ENCODE peak calls at places on chromosomes 11 and 22, in seven cellular contexts. G is mesendoderm, E is neuronal stem cell, J is H9, X is IMR-90, N is H1, K is mesenchymal stem cell. S is an unnamed sample.

GRCh38 chr11:68998390-68998911 is 14.6 kb downstream of the MRGPRF start:
- DNase-seq in N (no peak), J (peak), K (peak), G (no peak), X (peak), E (no peak), S (no peak)

GRCh38 chr11:114782650-114783310 is 104.5 kb downstream of the NXPE2 start:
- DNase-seq in G (no peak), X (no peak), E (no peak), J (no peak), K (no peak), N (no peak), S (no peak)

GRCh38 chr11:119706887-119707286 is 22.1 kb downstream of the NECTIN1 start:
- DNase-seq in J (no peak), X (no peak), N (no peak), K (no peak), E (no peak), G (no peak), S (no peak)

GRCh38 chr11:9688716-9689511 is 25.0 kb downstream of the SWAP70 start:
- DNase-seq in X (peak), N (no peak), K (peak), J (no peak), G (peak), E (no peak), S (no peak)

GRCh38 chr11:86115542-86116385 is 46.9 kb upstream of the PICALM start:
- DNase-seq in N (no peak), X (peak), J (no peak), K (no peak), E (no peak), G (peak), S (no peak)

GRCh38 chr11:116862951-116863350 is 25.5 kb upstream of the APOA1 start:
- DNase-seq in X (peak), E (no peak), J (no peak), G (no peak), K (no peak), N (no peak), S (peak)

GRCh38 chr11:61766353-61766841 is 14.0 kb downstream of the MYRF start:
- DNase-seq in G (no peak), N (no peak), X (peak), E (no peak), K (peak), J (no peak), S (peak)

GRCh38 chr11:91998466-91998865 is 226.2 kb upstream of the FAT3 start:
- DNase-seq in K (no peak), N (no peak), E (no peak), G (no peak), X (no peak), J (no peak), S (no peak)

GRCh38 chr22:19065929-19066328 is 56.3 kb downstream of the DGCR2 start:
- DNase-seq in K (no peak), N (no peak), J (no peak), G (no peak), E (no peak), X (no peak), S (no peak)

GRCh38 chr11:67393437-67393836 is 1.7 kb downstream of the RAD9A start:
- DNase-seq in G (no peak), N (no peak), E (no peak), K (no peak), J (no peak), X (no peak), S (no peak)

GRCh38 chr22:23404689-23405365 is 175.3 kb downstream of the IGLL1 start:
- DNase-seq in G (peak), N (no peak), E (peak), J (peak), K (peak), X (peak), S (peak)

GRCh38 chr11:116481126-116481644 is 291.6 kb downstream of the BUD13 start:
- DNase-seq in E (no peak), J (no peak), K (no peak), N (no peak), X (no peak), G (peak), S (no peak)

GRCh38 chr11:61518032-61518795 is 9.7 kb downstream of the LRRC10B start:
- DNase-seq in E (no peak), K (no peak), J (no peak), G (no peak), N (no peak), X (no peak), S (no peak)

GRCh38 chr22:28791841-28792490 is 8.4 kb downstream of the XBP1 start:
- DNase-seq in G (no peak), X (peak), N (no peak), K (no peak), E (no peak), J (no peak), S (no peak)

GRCh38 chr11:37450613-37451012 is 852.6 kb upstream of the RAG2 start:
- DNase-seq in E (no peak), N (no peak), G (no peak), J (no peak), X (peak), K (peak), S (no peak)

GRCh38 chr11:47355283-47356128 is 3.0 kb upstream of the MYBPC3 start:
- DNase-seq in N (peak), G (peak), J (peak), K (peak), E (peak), X (peak), S (peak)

GRCh38 chr11:126655807-126656128 is 300.3 kb downstream of the ST3GAL4 start:
- DNase-seq in G (no peak), N (no peak), X (peak), E (no peak), K (no peak), J (no peak), S (no peak)

GRCh38 chr22:23190526-23190925 is 10.2 kb downstream of the BCR start:
- DNase-seq in G (no peak), X (no peak), N (no peak), J (no peak), E (no peak), K (no peak), S (no peak)

GRCh38 chr11:121711900-121712424 is 259.2 kb upstream of the SORL1-AS1 start:
- DNase-seq in E (no peak), N (no peak), J (no peak), G (peak), K (no peak), X (peak), S (no peak)

GRCh38 chr22:38706101-38706884 is 549 bp downstream of the GTPBP1 start:
- DNase-seq in K (peak), J (no peak), G (peak), X (peak), N (no peak), E (no peak), S (peak)

GRCh38 chr22:44070029-44070428 is 45.9 kb downstream of the PARVB start:
- DNase-seq in J (no peak), K (no peak), N (no peak), X (no peak), E (no peak), G (no peak), S (no peak)

GRCh38 chr22:44067901-44068300 is 43.8 kb downstream of the PARVB start:
- DNase-seq in X (no peak), N (no peak), J (no peak), E (no peak), K (no peak), G (no peak), S (no peak)

GRCh38 chr22:44071760-44072159 is 47.7 kb downstream of the PARVB start:
- DNase-seq in G (no peak), N (no peak), X (no peak), J (no peak), E (no peak), K (no peak), S (no peak)

GRCh38 chr22:44067033-44067432 is 42.9 kb downstream of the PARVB start:
- DNase-seq in E (no peak), X (no peak), J (no peak), N (no peak), K (no peak), G (no peak), S (no peak)

DNA sequence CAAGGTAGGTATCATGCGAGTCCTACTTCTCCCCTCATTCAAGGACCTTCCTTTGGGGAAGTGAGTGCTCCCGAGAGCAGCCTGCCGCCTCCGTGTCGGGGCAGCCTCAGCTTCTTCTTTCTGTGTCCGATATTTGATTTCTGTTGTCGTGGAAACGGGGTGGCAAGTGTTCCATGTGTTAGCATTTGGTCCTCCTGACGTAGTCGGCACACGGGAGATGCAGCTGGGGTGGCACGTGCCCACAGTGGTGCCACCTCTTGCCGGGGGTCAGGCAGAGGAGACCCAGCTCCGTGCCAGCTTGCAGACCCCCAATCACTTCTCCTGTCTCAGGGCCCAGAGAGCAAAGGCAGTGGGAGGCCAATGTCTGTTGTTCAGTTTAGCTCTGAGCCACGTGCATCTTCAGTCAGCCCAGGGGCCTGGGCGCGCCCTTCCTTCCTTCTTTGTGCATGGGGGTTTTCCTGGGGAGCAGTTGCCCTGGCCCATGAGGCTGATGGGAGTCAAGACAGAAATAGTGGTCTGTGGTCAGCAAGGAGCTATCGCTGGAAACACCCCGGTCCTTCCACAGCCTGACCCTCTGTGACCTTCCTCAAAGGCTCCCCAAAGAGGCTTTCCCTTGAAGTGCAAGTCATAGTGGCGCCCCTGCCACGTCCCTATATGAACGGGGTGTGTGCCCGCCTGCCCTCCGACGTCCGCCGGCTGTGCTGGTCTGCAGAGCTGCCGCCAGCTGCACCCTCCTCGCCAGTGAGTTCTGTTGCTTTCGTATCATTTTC is 44.5 kb downstream of the PARVB start:
- DNase-seq in N (no peak), X (no peak), E (no peak), J (no peak), K (no peak), G (no peak), S (peak)
- H2AK5ac ChIP-seq in N (no peak), X (no peak), E (peak), J (no peak), K (no peak), G (no peak), S (no peak)

GRCh38 chr22:37138879-37139561 is 10.7 kb downstream of the IL2RB start:
- DNase-seq in J (no peak), E (no peak), K (peak), G (no peak), N (no peak), X (no peak), S (no peak)
- H2AK5ac ChIP-seq in J (no peak), E (peak), K (no peak), G (no peak), N (no peak), X (no peak), S (no peak)

GRCh38 chr11:36305047-36305446 is 9.0 kb downstream of the PRR5L start:
- DNase-seq in K (no peak), G (no peak), J (no peak), E (no peak), N (no peak), X (no peak), S (no peak)

GRCh38 chr11:36309779-36310178 is 13.7 kb downstream of the PRR5L start:
- DNase-seq in N (no peak), K (no peak), G (no peak), X (peak), J (no peak), E (no peak), S (no peak)

GRCh38 chr11:36308577-36308976 is 12.5 kb downstream of the PRR5L start:
- DNase-seq in G (no peak), X (no peak), J (no peak), N (no peak), K (no peak), E (no peak), S (no peak)

GRCh38 chr11:36304349-36304748 is 8.3 kb downstream of the PRR5L start:
- DNase-seq in N (no peak), X (peak), J (no peak), K (peak), G (no peak), E (no peak), S (peak)

GRCh38 chr11:36306888-36307287 is 10.8 kb downstream of the PRR5L start:
- DNase-seq in G (peak), J (no peak), K (peak), E (no peak), X (no peak), N (no peak), S (peak)
- H2AK5ac ChIP-seq in G (no peak), J (no peak), K (no peak), E (no peak), X (no peak), N (no peak), S (no peak)

GRCh38 chr11:75203138-75203537 is 37.4 kb upstream of the TPBGL start:
- DNase-seq in K (no peak), G (peak), X (no peak), J (no peak), E (no peak), N (no peak), S (peak)
- H2AK5ac ChIP-seq in K (no peak), G (no peak), X (no peak), J (no peak), E (no peak), N (peak), S (no peak)

DNA sequence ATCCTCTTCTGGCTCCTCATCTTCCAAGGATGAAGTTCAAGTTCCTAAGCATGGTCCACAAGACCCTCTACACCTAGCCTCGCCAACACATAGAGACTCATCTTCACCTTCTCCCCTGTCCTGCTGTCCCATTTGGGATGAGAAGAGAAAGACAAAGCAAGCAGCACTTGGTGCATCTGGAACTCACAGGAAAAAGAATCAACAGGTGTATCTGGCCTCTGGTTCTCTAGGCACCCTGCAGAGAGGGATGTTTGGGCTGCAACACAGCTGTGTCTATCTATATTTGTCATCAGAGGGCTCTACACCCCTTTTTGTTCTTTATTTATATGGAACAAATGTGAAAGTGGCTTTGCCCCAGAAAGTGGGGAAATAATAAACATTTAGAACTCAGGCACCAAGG is 82.1 kb upstream of the GALNT18 start:
- DNase-seq in G (no peak), N (no peak), J (no peak), X (no peak), E (no peak), K (no peak), S (no peak)
- H2AK5ac ChIP-seq in G (no peak), N (no peak), J (no peak), X (no peak), E (no peak), K (no peak), S (no peak)

DNA sequence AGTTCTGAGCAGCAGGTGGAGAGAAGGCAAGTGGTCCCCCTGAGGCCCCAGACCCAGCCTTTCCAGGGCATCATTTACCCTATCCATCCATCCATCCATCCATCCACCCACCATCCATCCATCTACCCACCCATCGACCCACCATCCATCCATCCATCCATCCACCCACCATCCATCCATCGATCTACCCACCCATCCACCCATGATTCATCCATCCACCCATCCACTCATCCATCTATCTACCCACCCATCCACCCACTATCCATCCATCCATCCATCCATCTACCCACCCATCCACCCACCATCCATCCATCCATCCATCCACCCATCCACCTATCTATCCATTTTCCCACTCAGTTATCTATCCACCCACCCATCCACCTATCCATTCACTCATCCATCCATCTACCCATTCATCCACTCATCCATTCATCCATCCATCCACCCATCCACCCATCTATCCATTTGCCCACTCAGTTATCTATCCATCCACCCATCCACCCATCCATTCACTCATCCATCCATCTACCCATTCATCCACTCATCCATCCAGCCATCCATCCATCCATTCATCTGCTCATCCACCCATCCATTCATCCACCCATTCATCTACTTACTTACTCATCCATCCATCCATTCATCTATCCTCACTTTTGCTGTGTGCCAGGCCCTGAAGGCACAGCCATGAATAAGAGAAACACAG is 63.4 kb downstream of the MCM5 start:
- DNase-seq in K (no peak), J (no peak), N (no peak), X (no peak), G (no peak), E (no peak), S (no peak)
- H2AK5ac ChIP-seq in K (no peak), J (no peak), N (no peak), X (no peak), G (no peak), E (no peak), S (no peak)

S was measured in trophoblast cell.